ENCODE peak calls at places on chromosome 2, in eight cellular contexts. One of them, this sample, is unnamed.

GRCh38 chr2:159711562-159712193 is 628 bp upstream of the MARCHF7 start:
- DNase-seq in stimulated activated CD8-positive, alpha-beta memory T cell treated with anti-CD3 and anti-CD28 coated beads, Interleukin-4, amount 100 ng/mL, for 4 hours: no peak
- DNase-seq in NCI-H2107: no peak
- DNase-seq in SJSA1: no peak
- DNase-seq in CD8-positive, alpha-beta T cell: no peak
- DNase-seq in astrocyte of the spinal cord: no peak
- DNase-seq in activated CD8-positive, alpha-beta memory T cell treated with anti-CD3 and anti-CD28 coated beads, Interleukin-2, amount 50 U/mL, for 48 hours: no peak
- DNase-seq in NCI-H2081: no peak
- DNase-seq in this sample: no peak

GRCh38 chr2:203908344-203909185 is 28.0 kb upstream of the ICOS start:
- DNase-seq in stimulated activated CD8-positive, alpha-beta memory T cell treated with anti-CD3 and anti-CD28 coated beads, Interleukin-4, amount 100 ng/mL, for 4 hours: no peak
- DNase-seq in NCI-H2107: no peak
- DNase-seq in SJSA1: no peak
- DNase-seq in CD8-positive, alpha-beta T cell: no peak
- DNase-seq in astrocyte of the spinal cord: no peak
- DNase-seq in activated CD8-positive, alpha-beta memory T cell treated with anti-CD3 and anti-CD28 coated beads, Interleukin-2, amount 50 U/mL, for 48 hours: no peak
- DNase-seq in NCI-H2081: no peak
- DNase-seq in this sample: no peak

GRCh38 chr2:50181212-50181611 is 850.7 kb downstream of the NRXN1 start:
- DNase-seq in stimulated activated CD8-positive, alpha-beta memory T cell treated with anti-CD3 and anti-CD28 coated beads, Interleukin-4, amount 100 ng/mL, for 4 hours: no peak
- DNase-seq in NCI-H2107: no peak
- DNase-seq in SJSA1: no peak
- DNase-seq in CD8-positive, alpha-beta T cell: no peak
- DNase-seq in astrocyte of the spinal cord: peak; percentile 0
- DNase-seq in activated CD8-positive, alpha-beta memory T cell treated with anti-CD3 and anti-CD28 coated beads, Interleukin-2, amount 50 U/mL, for 48 hours: no peak
- DNase-seq in NCI-H2081: no peak
- DNase-seq in this sample: no peak

GRCh38 chr2:170122883-170123547 is 54.9 kb upstream of the MYO3B start:
- DNase-seq in stimulated activated CD8-positive, alpha-beta memory T cell treated with anti-CD3 and anti-CD28 coated beads, Interleukin-4, amount 100 ng/mL, for 4 hours: no peak
- DNase-seq in NCI-H2107: no peak
- DNase-seq in SJSA1: no peak
- DNase-seq in CD8-positive, alpha-beta T cell: no peak
- DNase-seq in astrocyte of the spinal cord: peak; percentile 49
- DNase-seq in activated CD8-positive, alpha-beta memory T cell treated with anti-CD3 and anti-CD28 coated beads, Interleukin-2, amount 50 U/mL, for 48 hours: no peak
- DNase-seq in NCI-H2081: no peak
- DNase-seq in this sample: peak; percentile 52

GRCh38 chr2:180707867-180708205 is 272.6 kb upstream of the UBE2E3 start:
- DNase-seq in stimulated activated CD8-positive, alpha-beta memory T cell treated with anti-CD3 and anti-CD28 coated beads, Interleukin-4, amount 100 ng/mL, for 4 hours: no peak
- DNase-seq in NCI-H2107: peak; percentile 57
- DNase-seq in SJSA1: no peak
- DNase-seq in CD8-positive, alpha-beta T cell: no peak
- DNase-seq in astrocyte of the spinal cord: peak; percentile 88
- DNase-seq in activated CD8-positive, alpha-beta memory T cell treated with anti-CD3 and anti-CD28 coated beads, Interleukin-2, amount 50 U/mL, for 48 hours: no peak
- DNase-seq in NCI-H2081: peak; percentile 54
- DNase-seq in this sample: peak; percentile 98

GRCh38 chr2:102788216-102788879 is 26.5 kb downstream of the TMEM182 start:
- DNase-seq in stimulated activated CD8-positive, alpha-beta memory T cell treated with anti-CD3 and anti-CD28 coated beads, Interleukin-4, amount 100 ng/mL, for 4 hours: no peak
- DNase-seq in NCI-H2107: no peak
- DNase-seq in SJSA1: no peak
- DNase-seq in CD8-positive, alpha-beta T cell: no peak
- DNase-seq in astrocyte of the spinal cord: no peak
- DNase-seq in activated CD8-positive, alpha-beta memory T cell treated with anti-CD3 and anti-CD28 coated beads, Interleukin-2, amount 50 U/mL, for 48 hours: no peak
- DNase-seq in NCI-H2081: no peak
- DNase-seq in this sample: no peak

GRCh38 chr2:231674587-231675334 is 33.6 kb upstream of the PTMA start:
- DNase-seq in stimulated activated CD8-positive, alpha-beta memory T cell treated with anti-CD3 and anti-CD28 coated beads, Interleukin-4, amount 100 ng/mL, for 4 hours: peak; percentile 35
- DNase-seq in NCI-H2107: no peak
- DNase-seq in SJSA1: peak; percentile 77
- DNase-seq in CD8-positive, alpha-beta T cell: no peak
- DNase-seq in astrocyte of the spinal cord: peak; percentile 50
- DNase-seq in activated CD8-positive, alpha-beta memory T cell treated with anti-CD3 and anti-CD28 coated beads, Interleukin-2, amount 50 U/mL, for 48 hours: peak; percentile 85
- DNase-seq in NCI-H2081: peak; percentile 43
- DNase-seq in this sample: peak; percentile 56

GRCh38 chr2:237650455-237650850 is 23.1 kb downstream of the LRRFIP1 start:
- DNase-seq in stimulated activated CD8-positive, alpha-beta memory T cell treated with anti-CD3 and anti-CD28 coated beads, Interleukin-4, amount 100 ng/mL, for 4 hours: no peak
- DNase-seq in NCI-H2107: no peak
- DNase-seq in SJSA1: no peak
- DNase-seq in CD8-positive, alpha-beta T cell: no peak
- DNase-seq in astrocyte of the spinal cord: no peak
- DNase-seq in activated CD8-positive, alpha-beta memory T cell treated with anti-CD3 and anti-CD28 coated beads, Interleukin-2, amount 50 U/mL, for 48 hours: no peak
- DNase-seq in NCI-H2081: no peak
- DNase-seq in this sample: no peak